ENCODE peak calls at places on chromosomes 13 and 19, in nine cellular contexts. D, B, F, M, K, Z, I, V and N are unnamed samples.

GRCh38 chr19:45716314-45717130 is 14.2 kb downstream of the FBXO46 start:
- DNase-seq in B (no peak), K (peak; percentile 14), D (no peak), I (no peak), F (no peak), V (no peak), Z (no peak), M (no peak), N (no peak)

GRCh38 chr19:43934055-43934984 is 762 bp downstream of the ZNF45 start:
- DNase-seq in D (no peak), F (no peak), B (no peak), K (no peak), V (no peak), I (no peak), Z (no peak), M (no peak), N (no peak)

GRCh38 chr13:20191311-20191901 is 1.3 kb downstream of the GJB2 start:
- DNase-seq in M (no peak), I (no peak), D (no peak), B (no peak), F (peak; percentile 40), V (no peak), Z (no peak), K (no peak), N (no peak)

GRCh38 chr19:56089344-56089743 is 31.8 kb downstream of the ZNF787 start:
- DNase-seq in M (no peak), Z (no peak), F (peak; percentile 20), B (no peak), K (no peak), I (no peak), V (no peak), D (no peak), N (no peak)

GRCh38 chr13:76848596-76848995 is 37.6 kb downstream of the KCTD12 start:
- DNase-seq in Z (no peak), I (no peak), V (no peak), B (no peak), M (no peak), F (peak; percentile 49), D (no peak), K (no peak), N (no peak)

GRCh38 chr13:29496241-29496712 is 99.2 kb downstream of the SLC7A1 start:
- DNase-seq in D (no peak), M (peak; percentile 38), B (no peak), K (no peak), Z (no peak), V (no peak), I (no peak), F (peak; percentile 71), N (peak; percentile 40)

GRCh38 chr13:87172166-87172825 is 498.9 kb upstream of the SLITRK5 start:
- DNase-seq in B (no peak), V (no peak), I (no peak), Z (no peak), F (no peak), D (no peak), K (no peak), M (no peak), N (no peak)

GRCh38 chr19:10701955-10702307 is 692 bp downstream of the QTRT1 start:
- DNase-seq in D (no peak), I (peak; percentile 50), B (no peak), M (peak; percentile 31), F (no peak), K (no peak), V (no peak), Z (no peak), N (peak; percentile 62)

GRCh38 chr13:50731400-50731799 is 112.1 kb downstream of the DLEU7 start:
- DNase-seq in D (no peak), M (no peak), B (no peak), K (no peak), V (no peak), Z (no peak), F (no peak), I (no peak), N (no peak)

GRCh38 chr19:17075860-17076538 is 422 bp downstream of the MYO9B start:
- DNase-seq in D (peak; percentile 17), I (peak; percentile 75), V (no peak), F (peak; percentile 51), M (peak; percentile 53), B (no peak), K (peak; percentile 19), Z (no peak), N (peak; percentile 71)

GRCh38 chr13:25429466-25429865 is 57.7 kb downstream of the ATP8A2 start:
- DNase-seq in Z (no peak), M (no peak), V (no peak), D (no peak), K (no peak), B (no peak), F (no peak), I (no peak), N (no peak)

GRCh38 chr13:112845511-112846144 is 123.4 kb upstream of the MCF2L start:
- DNase-seq in V (no peak), Z (no peak), B (no peak), M (no peak), D (no peak), I (no peak), K (no peak), F (no peak), N (no peak)

GRCh38 chr19:48993175-48994034 is at the start of the genes GYS1 and RUVBL2:
- DNase-seq in M (peak; percentile 96), B (peak; percentile 97), I (peak; percentile 99), F (peak; percentile 100), V (peak; percentile 99), K (peak; percentile 99), D (peak; percentile 99), Z (peak; percentile 98), N (peak; percentile 100)